ENCODE peak calls at places on chromosomes 6 and 20, in nine cellular contexts. I, M, L, B, F, A, N, W and J are unnamed samples.

GRCh38 chr6:149271348-149272340 is 45.9 kb upstream of the TAB2 start:
- DNase-seq in A (no peak), M (peak), I (peak), B (no peak), F (no peak), L (peak), N (peak), W (no peak), J (no peak)

GRCh38 chr20:1184260-1184637 is 532 bp downstream of the TMEM74B start:
- DNase-seq in N (no peak), A (no peak), M (no peak), B (no peak), L (no peak), W (no peak), F (no peak), I (no peak), J (no peak)

GRCh38 chr20:9807176-9807575 is 31.7 kb downstream of the PAK5 start:
- DNase-seq in M (no peak), W (no peak), N (no peak), F (no peak), L (no peak), B (no peak), I (no peak), A (no peak), J (no peak)

GRCh38 chr6:84172080-84172479 is 55.4 kb downstream of the CEP162 start:
- DNase-seq in W (no peak), L (no peak), B (no peak), M (no peak), N (no peak), F (no peak), A (no peak), I (no peak), J (no peak)

GRCh38 chr6:40778918-40779317 is 191.8 kb upstream of the LRFN2 start:
- DNase-seq in M (no peak), L (no peak), N (no peak), B (no peak), W (no peak), I (no peak), F (no peak), A (no peak), J (no peak)

GRCh38 chr20:33561981-33562601 is 72.2 kb downstream of the CBFA2T2 start:
- DNase-seq in M (peak), I (peak), N (no peak), A (no peak), B (no peak), W (peak), L (no peak), F (peak), J (no peak)

GRCh38 chr20:60254901-60255411 is 296.7 kb downstream of the CDH26 start:
- DNase-seq in M (peak), N (no peak), B (no peak), F (no peak), A (no peak), I (no peak), L (no peak), W (peak), J (no peak)

GRCh38 chr6:151478670-151479069 is 15.1 kb upstream of the CCDC170 start:
- DNase-seq in N (no peak), I (no peak), W (no peak), L (no peak), A (no peak), B (no peak), F (no peak), M (peak), J (no peak)

GRCh38 chr20:58340853-58341252 is 31.3 kb downstream of the RAB22A start:
- DNase-seq in F (no peak), W (peak), M (peak), L (no peak), B (no peak), A (no peak), I (no peak), N (no peak), J (no peak)